ENCODE peak calls at places on chromosomes 16 and 17, in five cellular contexts. W is mesendoderm, H is neural progenitor cell, G is colonic mucosa, P is head of caudate nucleus. U is an unnamed sample.

GRCh38 chr16:47724386-47724785 is 263.3 kb downstream of the PHKB start:
- DNase-seq in W (no peak), H (no peak), G (no peak), P (no peak), U (no peak)

GRCh38 chr16:66662445-66663194 is 33.9 kb downstream of the CMTM4 start:
- DNase-seq in W (peak; percentile 39), H (no peak), G (no peak), P (peak; percentile 26), U (no peak)

GRCh38 chr17:41666336-41666680 is 22.4 kb upstream of the EIF1 start:
- DNase-seq in W (peak; percentile 43), H (peak; percentile 41), G (peak; percentile 62), P (peak; percentile 42), U (no peak)

GRCh38 chr16:22321340-22322001 is 24.3 kb downstream of the POLR3E start:
- DNase-seq in W (peak; percentile 74), H (peak; percentile 83), G (peak; percentile 58), P (peak; percentile 74), U (peak; percentile 85)

GRCh38 chr16:2752850-2753522 is 548 bp downstream of the SRRM2 start:
- DNase-seq in W (peak; percentile 88), H (peak; percentile 95), G (peak; percentile 84), P (peak; percentile 67), U (no peak)

GRCh38 chr17:66569572-66569971 is 265.3 kb upstream of the CACNG5 start:
- DNase-seq in W (no peak), H (no peak), G (no peak), P (no peak), U (no peak)

GRCh38 chr16:2022723-2023097 is 3.1 kb downstream of the NPW start:
- DNase-seq in W (peak; percentile 93), H (peak; percentile 74), G (no peak), P (no peak), U (peak; percentile 92)

GRCh38 chr16:27642753-27643152 is 92.8 kb downstream of the KATNIP start:
- DNase-seq in W (peak; percentile 62), H (peak; percentile 51), G (no peak), P (no peak), U (peak; percentile 70)

GRCh38 chr17:35352284-35352683 is 21.1 kb downstream of the SLFN11 start:
- DNase-seq in W (no peak), H (no peak), G (no peak), P (no peak), U (no peak)

U was measured in endodermal cell.